ENCODE peak calls at places on chromosomes 6 and 20, in four cellular contexts. F is cardiac muscle cell; B is CD8-positive, alpha-beta T cell; A is HCT116. P is an unnamed sample.
A peak's percentile ranks its signal among the peaks of the same experiment; 100 is the strongest.

GRCh38 chr6:84728602-84729001 is 35.8 kb downstream of the TBX18 start:
- DNase-seq in A (peak; percentile 15), F (no peak), B (no peak), P (no peak)

GRCh38 chr6:65289491-65289890 is 417.5 kb downstream of the EYS start:
- DNase-seq in A (no peak), F (no peak), B (no peak), P (no peak)

GRCh38 chr20:53048387-53048786 is 76.2 kb downstream of the TSHZ2 start:
- DNase-seq in B (no peak), F (peak; percentile 82), A (no peak), P (no peak)

GRCh38 chr20:37622728-37623127 is 71.1 kb upstream of the CTNNBL1 start:
- DNase-seq in A (no peak), B (no peak), F (no peak), P (no peak)

GRCh38 chr6:287500-287883 is 4.8 kb upstream of the DUSP22 start:
- DNase-seq in A (no peak), F (no peak), B (no peak), P (no peak)

GRCh38 chr6:119240257-119241123 is 109.1 kb downstream of the MAN1A1 start:
- DNase-seq in A (no peak), B (no peak), F (no peak), P (no peak)

GRCh38 chr20:25259788-25260254 is 11.9 kb downstream of the PYGB start:
- DNase-seq in F (no peak), A (no peak), B (peak; percentile 60), P (no peak)

GRCh38 chr20:46941404-46941803 is 46.8 kb downstream of the EYA2 start:
- DNase-seq in F (no peak), A (no peak), B (no peak), P (no peak)

GRCh38 chr6:45619994-45620471 is 242.3 kb upstream of the SUPT3H start:
- DNase-seq in F (no peak), A (no peak), B (no peak), P (no peak)

GRCh38 chr6:134750669-134751068 is 199.2 kb downstream of the ALDH8A1 start:
- DNase-seq in A (no peak), B (no peak), F (no peak), P (no peak)

GRCh38 chr20:40564997-40565680 is 123.9 kb downstream of the MAFB start:
- DNase-seq in B (no peak), F (no peak), A (peak; percentile 71), P (no peak)

GRCh38 chr20:25197173-25197869 is 1.8 kb downstream of the ENTPD6 start:
- DNase-seq in F (no peak), A (no peak), B (no peak), P (no peak)

GRCh38 chr20:43833511-43834395 is 80.9 kb upstream of the TOX2 start:
- DNase-seq in F (no peak), B (no peak), A (no peak), P (no peak)

GRCh38 chr20:48049171-48049570 is 263.9 kb upstream of the SULF2 start:
- DNase-seq in F (no peak), B (no peak), A (no peak), P (no peak)

GRCh38 chr20:35952480-35953410 is 1.6 kb downstream of the SCAND1 start:
- DNase-seq in F (peak; percentile 38), A (no peak), B (no peak), P (no peak)

GRCh38 chr6:135087403-135087802 is 32.8 kb upstream of the HBS1L start:
- DNase-seq in B (peak; percentile 56), A (no peak), F (no peak), P (peak; percentile 4)

GRCh38 chr6:124393536-124393935 is 568.7 kb upstream of the RNF217 start:
- DNase-seq in A (no peak), B (no peak), F (no peak), P (no peak)

GRCh38 chr20:48733296-48733790 is 94.5 kb downstream of the PREX1 start:
- DNase-seq in A (no peak), F (no peak), B (no peak), P (no peak)

GRCh38 chr20:1838479-1839279 is 56.5 kb upstream of the SIRPA start:
- DNase-seq in B (no peak), A (no peak), F (no peak), P (no peak)

GRCh38 chr6:31799781-31800180 is 4.2 kb upstream of the VARS1 start:
- DNase-seq in A (no peak), F (no peak), B (no peak), P (no peak)

GRCh38 chr6:29791786-29792122 is 35.9 kb upstream of the HLA-G start:
- DNase-seq in F (no peak), A (no peak), B (no peak), P (no peak)

GRCh38 chr6:135196739-135197510 is 15.8 kb downstream of the MYB start:
- DNase-seq in A (no peak), B (no peak), F (no peak), P (no peak)

GRCh38 chr20:51043811-51044210 is 20.9 kb upstream of the KCNG1 start:
- DNase-seq in B (no peak), F (no peak), A (no peak), P (no peak)

DNA sequence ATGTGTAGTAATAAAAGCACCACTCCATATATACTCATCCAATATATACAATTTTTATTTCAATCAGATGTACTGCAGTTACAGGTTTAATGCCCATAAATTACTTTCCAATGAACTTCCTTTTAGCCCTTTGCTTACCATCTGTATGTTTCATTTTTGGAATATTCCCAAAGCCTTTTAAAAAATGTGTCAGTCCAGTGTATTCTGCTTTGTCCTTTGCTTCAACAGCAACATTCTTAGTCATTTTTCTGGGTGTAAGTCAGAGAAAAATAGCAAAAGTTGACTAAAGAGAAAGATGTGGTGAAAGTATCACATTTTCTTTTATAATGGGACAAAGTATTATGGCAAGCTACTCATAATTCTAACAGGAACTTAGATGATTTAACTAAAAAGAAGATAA is 15.2 kb downstream of the DSE start:
- DNase-seq in A (no peak), B (no peak), F (no peak), P (no peak)
- H3K27ac ChIP-seq in A (peak overlapping the region; percentile 53), B (no peak overlapping the region), F (no peak overlapping the region), P (no peak overlapping the region)

GRCh38 chr6:42450314-42451145 is 1.2 kb downstream of the TRERF1 start:
- DNase-seq in F (peak; percentile 46), B (no peak), A (no peak), P (no peak)

GRCh38 chr6:42451146-42451594 is 556 bp downstream of the TRERF1 start:
- DNase-seq in A (no peak), F (no peak), B (peak; percentile 67), P (no peak)

GRCh38 chr6:42449917-42450313 is 1.8 kb downstream of the TRERF1 start:
- DNase-seq in A (no peak), B (no peak), F (no peak), P (no peak)

GRCh38 chr6:42448391-42448790 is 3.3 kb downstream of the TRERF1 start:
- DNase-seq in A (no peak), F (no peak), B (no peak), P (no peak)

GRCh38 chr6:42448906-42449659 is 2.6 kb downstream of the TRERF1 start:
- DNase-seq in B (no peak), A (no peak), F (no peak), P (no peak)
- H3K4me3 ChIP-seq in B (peak overlapping the region; percentile 98), A (no peak overlapping the region), F (no peak overlapping the region), P (no peak overlapping the region)

GRCh38 chr6:121442591-121442990 is 7.1 kb downstream of the GJA1 start:
- DNase-seq in A (no peak), B (no peak), F (no peak), P (no peak)
- H3K4me1 ChIP-seq in A (no peaks in the 10 kb centered on the region), B (no peaks in the 10 kb centered on the region), F (no peaks in the 10 kb centered on the region), P (peaks cover 2% of the 10 kb centered on the region)

GRCh38 chr6:125932451-125932795 is 24.1 kb upstream of the HINT3 start:
- DNase-seq in B (no peak), F (no peak), A (no peak), P (no peak)

GRCh38 chr6:125926711-125927110 is 29.9 kb upstream of the HINT3 start:
- DNase-seq in A (no peak), B (no peak), F (no peak), P (no peak)

GRCh38 chr6:125930810-125931418 is 25.7 kb upstream of the HINT3 start:
- DNase-seq in F (no peak), B (no peak), A (no peak), P (no peak)

GRCh38 chr6:125927761-125928160 is 28.8 kb upstream of the HINT3 start:
- DNase-seq in B (no peak), F (no peak), A (no peak), P (no peak)

GRCh38 chr6:125931733-125932450 is 24.7 kb upstream of the HINT3 start:
- DNase-seq in A (no peak), B (no peak), F (no peak), P (no peak)
- H3K27ac ChIP-seq in A (no peak overlapping the region), B (no peak overlapping the region), F (no peak overlapping the region), P (no peak overlapping the region)

DNA sequence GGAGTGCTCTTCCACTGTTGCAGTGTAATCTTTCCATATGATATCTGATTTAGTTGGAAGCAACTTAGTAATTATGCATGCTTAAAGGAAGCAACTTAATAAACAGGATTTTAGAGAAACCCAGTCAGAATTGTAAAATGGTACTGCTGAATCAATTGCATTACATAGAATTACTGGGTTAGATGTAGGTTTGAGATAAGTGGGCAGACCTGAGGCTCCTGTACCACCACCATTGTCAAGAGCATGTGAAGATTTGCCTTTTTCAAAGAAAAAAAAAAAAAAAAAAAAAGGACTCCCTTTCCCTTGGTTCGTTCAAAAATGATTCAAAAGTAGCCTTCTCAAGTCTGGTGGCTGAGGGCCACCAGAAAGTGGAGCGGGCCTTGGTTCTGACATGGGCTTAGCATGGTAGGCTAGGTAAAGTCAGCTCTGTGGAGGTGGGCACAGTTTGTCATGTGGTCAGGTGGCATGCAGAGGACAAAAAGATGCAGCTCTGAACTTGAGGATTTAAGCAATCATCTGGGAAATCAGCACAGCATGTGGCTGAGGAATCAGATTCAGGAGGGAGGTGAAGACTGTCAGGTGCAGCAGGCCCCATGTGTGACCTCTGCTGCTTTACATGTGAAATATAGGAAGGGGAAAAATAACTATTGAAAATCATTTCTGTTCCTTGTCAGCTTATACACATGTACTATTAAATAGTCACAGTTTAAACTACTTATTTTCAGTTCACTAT is 32.4 kb downstream of the ARID1B start:
- DNase-seq in A (no peak), B (no peak), F (no peak), P (no peak)
- H3K4me3 ChIP-seq in A (no peak overlapping the region), B (no peak overlapping the region), F (no peak overlapping the region), P (no peak overlapping the region)

GRCh38 chr6:166483556-166484250 is 101.0 kb upstream of the MPC1 start:
- DNase-seq in F (no peak), A (no peak), B (no peak), P (no peak)
- H3K4me1 ChIP-seq in F (peaks cover 2% of the 10 kb centered on the region), A (no peaks in the 10 kb centered on the region), B (peaks cover 16% of the 10 kb centered on the region), P (no peaks in the 10 kb centered on the region)

P was measured in iPS DF 6.9.